ENCODE peak calls at places on chromosomes 3 and 15, in nine cellular contexts. Q is dermis blood vessel endothelial cell, N is glutamatergic neuron, S is AG10803, G is NCI-H187, A is T-helper 9 cell, I is HTR-8/SVneo, M is psoas muscle, E is upper lobe of right lung. X is an unnamed sample.

GRCh38 chr3:53044371-53045106 is 1.3 kb downstream of the SFMBT1 start:
- DNase-seq in A (peak; percentile 15), M (no peak), G (no peak), E (peak; percentile 72), N (no peak), I (peak; percentile 40), Q (peak; percentile 48), S (peak; percentile 42), X (peak; percentile 56)

GRCh38 chr15:31262143-31262530 is 64.5 kb upstream of the KLF13 start:
- DNase-seq in E (peak; percentile 22), G (no peak), I (no peak), S (no peak), A (no peak), Q (no peak), M (no peak), N (no peak), X (no peak)

GRCh38 chr15:66883322-66883911 is 181.4 kb downstream of the SMAD6 start:
- DNase-seq in G (no peak), A (no peak), M (peak; percentile 93), Q (peak; percentile 100), S (peak; percentile 100), E (peak; percentile 81), I (peak; percentile 94), N (no peak), X (peak; percentile 59)

GRCh38 chr15:25693321-25694237 is 169.5 kb downstream of the ATP10A start:
- DNase-seq in S (peak; percentile 34), A (peak; percentile 6), N (peak; percentile 74), I (no peak), M (no peak), E (peak; percentile 62), Q (no peak), G (no peak), X (no peak)

GRCh38 chr3:9837701-9838582 is 5.9 kb downstream of the RPUSD3 start:
- DNase-seq in S (no peak), I (no peak), G (no peak), E (no peak), N (no peak), M (no peak), A (no peak), Q (peak; percentile 84), X (no peak)

GRCh38 chr3:126720596-126720995 is 16.6 kb downstream of the CHCHD6 start:
- DNase-seq in S (no peak), M (no peak), I (no peak), E (no peak), G (no peak), N (no peak), A (no peak), Q (no peak), X (no peak)

GRCh38 chr15:56982987-56983386 is 64.5 kb downstream of the TCF12 start:
- DNase-seq in M (no peak), I (no peak), E (no peak), S (no peak), N (no peak), G (no peak), Q (no peak), A (no peak), X (no peak)

GRCh38 chr15:90036806-90037509 is 35.8 kb downstream of the ZNF710 start:
- DNase-seq in M (peak; percentile 10), E (peak; percentile 85), N (no peak), A (no peak), Q (no peak), I (no peak), S (no peak), G (no peak), X (no peak)

GRCh38 chr15:68408526-68408925 is 23.4 kb downstream of the ITGA11 start:
- DNase-seq in G (no peak), E (peak; percentile 20), S (no peak), I (no peak), A (no peak), M (no peak), N (no peak), Q (no peak), X (no peak)

GRCh38 chr3:110198717-110199587 is 861.6 kb upstream of the DPPA4 start:
- DNase-seq in A (no peak), G (no peak), E (peak; percentile 64), M (no peak), Q (no peak), I (no peak), S (no peak), N (no peak), X (no peak)

GRCh38 chr3:60301142-60301541 is 950.1 kb downstream of the FHIT start:
- DNase-seq in Q (no peak), G (no peak), A (no peak), E (no peak), M (no peak), I (no peak), S (peak; percentile 83), N (no peak), X (no peak)

GRCh38 chr15:100879461-100880138 is at the start of gene ALDH1A3:
- DNase-seq in G (no peak), N (peak; percentile 54), E (no peak), I (peak; percentile 56), S (peak; percentile 61), A (no peak), Q (peak; percentile 58), M (peak; percentile 73), X (peak; percentile 56)

GRCh38 chr3:155135003-155135402 is 54.9 kb downstream of the MME start:
- DNase-seq in N (no peak), M (no peak), I (no peak), A (no peak), S (no peak), G (no peak), E (no peak), Q (no peak), X (no peak)

GRCh38 chr3:53016236-53016635 is 29.6 kb downstream of the SFMBT1 start:
- DNase-seq in N (no peak), Q (no peak), G (no peak), I (no peak), A (no peak), M (no peak), E (no peak), S (peak; percentile 4), X (no peak)

GRCh38 chr3:106331636-106332035 is 462.8 kb upstream of the CBLB start:
- DNase-seq in E (no peak), N (no peak), I (no peak), M (no peak), A (no peak), S (no peak), G (no peak), Q (no peak), X (no peak)

X was measured in frontal cortex.